ENCODE peak calls at places on chromosome 9, in five cellular contexts. Z is amniotic stem cell; B is stimulated activated CD4-positive, alpha-beta T cell treated with anti-CD3 and anti-CD28 coated beads, TNF-alpha, amount 100 ng/mL, for 24 hours; P is WTC11; Q is fibroblast of villous mesenchyme. D is an unnamed sample.

GRCh38 chr9:31587176-31587575 is 797.3 kb upstream of the ACO1 start:
- DNase-seq in Z (no peak), P (no peak), Q (no peak), B (no peak), D (no peak)

GRCh38 chr9:78029601-78030552 is 1.7 kb downstream of the GNAQ start:
- DNase-seq in P (no peak), Z (no peak), Q (no peak), B (no peak), D (no peak)

GRCh38 chr9:133769511-133770075 is 31.4 kb upstream of the SARDH start:
- DNase-seq in P (no peak), B (no peak), Z (no peak), Q (no peak), D (peak; percentile 18)

GRCh38 chr9:114616684-114617520 is 5.8 kb downstream of the TMEM268 start:
- DNase-seq in B (no peak), Z (no peak), P (no peak), Q (no peak), D (peak; percentile 54)

GRCh38 chr9:112169368-112169767 is 5.7 kb downstream of the SUSD1 start:
- DNase-seq in Q (no peak), P (no peak), Z (no peak), B (no peak), D (no peak)

GRCh38 chr9:129620669-129621295 is at the start of gene C9orf50:
- DNase-seq in Z (no peak), B (no peak), Q (no peak), P (no peak), D (no peak)

GRCh38 chr9:34717996-34718614 is 8.2 kb upstream of the CCL21 start:
- DNase-seq in Q (peak; percentile 2), B (no peak), P (no peak), Z (no peak), D (no peak)

GRCh38 chr9:127417130-127418036 is 6.8 kb upstream of the ZNF79 start:
- DNase-seq in Z (peak; percentile 46), B (no peak), Q (peak; percentile 65), P (no peak), D (no peak)

GRCh38 chr9:26657958-26658357 is 234.6 kb downstream of the CAAP1 start:
- DNase-seq in Q (no peak), Z (no peak), B (no peak), P (no peak), D (no peak)

GRCh38 chr9:29865764-29866313 is 2292.6 kb upstream of the C9orf72 start:
- DNase-seq in Q (no peak), P (no peak), Z (no peak), B (no peak), D (no peak)

GRCh38 chr9:88498880-88499279 is 36.1 kb upstream of the NXNL2 start:
- DNase-seq in Q (no peak), P (no peak), B (no peak), Z (no peak), D (no peak)

GRCh38 chr9:32579706-32580331 is 6.9 kb upstream of the NDUFB6 start:
- DNase-seq in Q (peak; percentile 63), B (peak; percentile 53), Z (peak; percentile 29), P (peak; percentile 76), D (peak; percentile 48)

GRCh38 chr9:10095208-10095607 is 517.6 kb downstream of the PTPRD start:
- DNase-seq in Z (no peak), Q (no peak), P (no peak), B (no peak), D (no peak)

GRCh38 chr9:37542895-37543294 is 33.3 kb downstream of the FBXO10 start:
- DNase-seq in B (no peak), Z (no peak), Q (no peak), P (no peak), D (no peak)

GRCh38 chr9:134773842-134774241 is 106.8 kb upstream of the FCN2 start:
- DNase-seq in Q (no peak), B (no peak), P (no peak), Z (no peak), D (no peak)

GRCh38 chr9:130140701-130141100 is 31.5 kb upstream of the NCS1 start:
- DNase-seq in Z (no peak), P (no peak), B (no peak), Q (no peak), D (no peak)

GRCh38 chr9:127966416-127967150 is 14.2 kb downstream of the EEIG1 start:
- DNase-seq in Q (no peak), Z (no peak), P (no peak), B (no peak), D (no peak)

GRCh38 chr9:36398745-36399144 is 1.3 kb downstream of the RNF38 start:
- DNase-seq in Q (peak; percentile 33), P (no peak), Z (no peak), B (no peak), D (no peak)

GRCh38 chr9:79708541-79708940 is 136.8 kb downstream of the TLE4 start:
- DNase-seq in Z (no peak), Q (no peak), B (no peak), P (no peak), D (no peak)

GRCh38 chr9:116209406-116210116 is 56.0 kb downstream of the PAPPA start:
- DNase-seq in P (no peak), B (no peak), Q (no peak), Z (no peak), D (no peak)

GRCh38 chr9:23743041-23743440 is 83.0 kb downstream of the ELAVL2 start:
- DNase-seq in Z (no peak), P (no peak), Q (no peak), B (no peak), D (no peak)

GRCh38 chr9:104903609-104904008 is 24.3 kb downstream of the ABCA1 start:
- DNase-seq in P (no peak), Z (no peak), B (no peak), Q (peak; percentile 39), D (no peak)

GRCh38 chr9:109574061-109574882 is 76.2 kb upstream of the PTPN3 start:
- DNase-seq in Q (peak; percentile 66), Z (peak; percentile 23), P (no peak), B (no peak), D (no peak)

GRCh38 chr9:111691686-111692329 is 30.4 kb downstream of the GNG10 start:
- DNase-seq in Z (peak; percentile 11), B (no peak), Q (peak; percentile 49), P (no peak), D (no peak)

GRCh38 chr9:101229606-101230005 is 155.2 kb downstream of the BAAT start:
- DNase-seq in P (no peak), Z (no peak), Q (no peak), B (no peak), D (no peak)

GRCh38 chr9:116417464-116417863 is 263.9 kb downstream of the PAPPA start:
- DNase-seq in Q (peak; percentile 38), P (no peak), B (no peak), Z (no peak), D (no peak)

GRCh38 chr9:112338561-112338960 is 5.1 kb upstream of the PTBP3 start:
- DNase-seq in P (no peak), B (no peak), Q (peak; percentile 51), Z (peak; percentile 14), D (no peak)

GRCh38 chr9:10612649-10613398 is at the start of gene PTPRD:
- DNase-seq in Q (peak; percentile 0), Z (no peak), B (no peak), P (peak; percentile 79), D (no peak)

GRCh38 chr9:15722888-15723287 is 170.0 kb downstream of the CCDC171 start:
- DNase-seq in Q (no peak), B (no peak), Z (no peak), P (no peak), D (no peak)

D was measured in ovary.